ENCODE peak calls at places on chromosomes 13 and 19, in four cellular contexts. C is GM23248; L is CD4-positive, alpha-beta memory T cell; W is naive thymus-derived CD4-positive, alpha-beta T cell. T is an unnamed sample. For H3K4me1, the result is how much of the 10 kb centered on the place peaks cover.

GRCh38 chr19:34432797-34433196 is 4.6 kb downstream of the UBA2 start:
- DNase-seq in C (no peak), L (no peak), W (no peak), T (peak)

GRCh38 chr19:54949412-54949811 is 2.1 kb upstream of the NLRP7 start:
- DNase-seq in L (no peak), W (no peak), C (no peak), T (no peak)

GRCh38 chr19:294341-294818 is 3.2 kb upstream of the PLPP2 start:
- DNase-seq in C (peak), L (no peak), W (no peak), T (no peak)

GRCh38 chr19:34731019-34731829 is 2.8 kb upstream of the ZNF181 start:
- DNase-seq in C (no peak), L (no peak), W (no peak), T (peak)

GRCh38 chr19:38079926-38080380 is 144.1 kb downstream of the DPF1 start:
- DNase-seq in L (no peak), C (peak), W (no peak), T (no peak)

GRCh38 chr19:3132971-3133792 is 2.7 kb upstream of the GNA15 start:
- DNase-seq in C (peak), L (peak), W (peak), T (no peak)

GRCh38 chr13:102227696-102228095 is 174.2 kb downstream of the FGF14 start:
- DNase-seq in L (no peak), C (no peak), W (no peak), T (no peak)

GRCh38 chr19:16327501-16327900 is 2.9 kb downstream of the KLF2 start:
- DNase-seq in W (peak), C (peak), L (peak), T (no peak)

GRCh38 chr13:50589651-50590054 is 253.8 kb downstream of the DLEU7 start:
- DNase-seq in L (no peak), W (no peak), C (peak), T (no peak)

GRCh38 chr19:47013041-47013517 is 6.6 kb upstream of the NPAS1 start:
- DNase-seq in W (peak), L (peak), C (peak), T (peak)

GRCh38 chr19:18514800-18515682 is 6.8 kb downstream of the ELL start:
- DNase-seq in L (peak), W (no peak), C (peak), T (peak)

GRCh38 chr19:3544742-3545668 is 6.0 kb downstream of the TEKTIP1 start:
- DNase-seq in C (peak), W (peak), L (peak), T (peak)

GRCh38 chr13:49320975-49321374 is 73.2 kb downstream of the CDADC1 start:
- DNase-seq in C (no peak), L (no peak), W (no peak), T (no peak)

GRCh38 chr13:49322702-49323101 is 75.0 kb downstream of the CDADC1 start:
- DNase-seq in L (no peak), C (no peak), W (no peak), T (no peak)

GRCh38 chr13:49315756-49316481 is 68.2 kb downstream of the CDADC1 start:
- DNase-seq in W (no peak), L (no peak), C (no peak), T (no peak)

GRCh38 chr13:49323344-49323743 is 75.6 kb downstream of the CDADC1 start:
- DNase-seq in W (no peak), C (no peak), L (no peak), T (no peak)

DNA sequence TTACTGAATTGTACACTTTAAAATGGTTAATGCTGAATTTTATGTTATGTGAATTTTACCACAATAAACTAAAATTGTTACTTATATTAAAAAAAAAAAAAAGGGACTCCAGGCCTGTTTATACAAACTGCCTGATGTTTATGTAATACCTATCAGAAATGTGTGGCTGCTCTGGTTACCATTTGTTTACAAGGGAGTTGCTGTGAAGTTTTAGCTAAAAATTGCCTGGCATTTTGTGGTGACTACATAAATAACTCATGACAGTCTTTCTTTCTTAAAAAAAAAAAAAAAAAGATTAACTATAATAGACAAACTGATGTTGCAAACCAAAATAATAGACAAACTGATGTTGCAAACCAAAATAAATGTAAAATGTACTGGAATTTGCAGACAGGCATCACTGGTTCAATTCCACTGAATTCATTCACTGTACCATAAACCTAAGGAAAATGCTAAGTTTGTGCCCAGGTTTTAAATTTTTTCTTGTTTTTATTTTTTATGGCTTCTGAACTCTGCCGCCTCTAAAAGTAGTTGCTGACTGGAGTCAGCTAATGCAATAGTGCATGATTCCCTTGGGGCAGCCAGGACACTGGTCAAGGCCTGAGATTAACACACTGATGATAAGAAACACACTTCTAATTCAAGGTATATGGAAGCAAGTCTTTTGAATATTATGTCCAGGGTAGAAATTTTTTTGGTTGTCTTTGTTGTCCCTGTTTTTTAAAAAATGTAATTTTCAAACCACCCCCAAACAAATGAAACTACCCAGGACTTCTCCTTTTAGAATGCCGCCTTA is 72.0 kb downstream of the CDADC1 start:
- DNase-seq in C (peak), L (no peak), W (no peak), T (no peak)
- H3K27ac ChIP-seq in C (peak), L (no peak), W (no peak), T (no peak)

DNA sequence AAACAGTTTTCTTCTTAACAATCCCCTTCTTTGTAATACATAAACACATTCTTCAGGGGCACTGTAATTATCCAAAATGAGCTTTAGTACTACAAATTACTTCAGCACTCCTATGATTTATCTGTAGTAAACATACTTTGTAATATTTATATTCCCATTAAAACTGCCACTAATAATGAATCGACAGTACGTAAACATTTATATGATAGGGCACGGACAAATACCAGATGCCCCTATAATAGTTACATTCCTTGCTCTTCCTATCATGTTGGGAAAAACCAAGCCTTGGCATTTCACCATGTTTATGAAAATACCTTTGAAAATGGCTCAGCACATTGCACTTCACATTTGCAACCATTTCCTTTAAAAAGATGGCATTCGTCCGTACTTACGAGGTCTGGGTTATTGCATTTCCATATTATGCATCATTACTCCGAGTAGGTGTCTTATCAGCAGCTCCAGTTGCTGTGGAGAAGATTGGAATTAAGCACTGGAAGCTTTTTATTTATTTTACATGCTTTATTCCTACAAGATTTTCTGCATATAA is 1043.4 kb downstream of the DIAPH3 start:
- DNase-seq in C (no peak), L (no peak), W (no peak), T (no peak)
- H3K4me1 ChIP-seq in C (under half), L (under half), W (under half), T (under half)

DNA sequence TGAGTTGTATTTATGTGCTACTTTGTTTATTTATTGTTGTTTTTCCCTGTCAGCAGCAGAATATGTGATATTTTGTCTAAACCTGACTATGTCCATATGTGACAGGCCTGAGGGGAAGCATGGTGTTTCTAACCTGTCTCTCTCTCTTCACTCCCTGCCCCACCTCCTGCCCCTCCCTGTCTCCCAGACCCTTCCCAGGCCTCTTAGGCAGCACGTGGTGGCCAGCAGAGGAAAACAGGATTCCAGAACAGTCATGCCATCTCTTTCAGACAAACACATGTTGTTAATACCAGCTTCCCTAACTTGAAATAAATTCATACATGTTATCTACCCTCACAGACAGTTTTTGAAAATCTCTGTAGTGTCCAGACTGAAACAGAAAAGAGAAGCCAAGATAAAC is 31.0 kb upstream of the ATP11A start:
- DNase-seq in C (no peak), L (no peak), W (no peak), T (no peak)
- H3K27ac ChIP-seq in C (no peak), L (no peak), W (no peak), T (no peak)

GRCh38 chr19:41861098-41861768 is 1.2 kb downstream of the RPS19 start:
- DNase-seq in W (no peak), L (no peak), C (no peak), T (no peak)

GRCh38 chr19:41861846-41862245 is 1.8 kb downstream of the RPS19 start:
- DNase-seq in C (no peak), L (no peak), W (no peak), T (no peak)

GRCh38 chr19:41860419-41861097 is 503 bp downstream of the RPS19 start:
- DNase-seq in C (peak), W (no peak), L (no peak), T (no peak)

GRCh38 chr19:41859618-41860418 is at the start of gene RPS19:
- DNase-seq in L (peak), W (peak), C (peak), T (peak)

DNA sequence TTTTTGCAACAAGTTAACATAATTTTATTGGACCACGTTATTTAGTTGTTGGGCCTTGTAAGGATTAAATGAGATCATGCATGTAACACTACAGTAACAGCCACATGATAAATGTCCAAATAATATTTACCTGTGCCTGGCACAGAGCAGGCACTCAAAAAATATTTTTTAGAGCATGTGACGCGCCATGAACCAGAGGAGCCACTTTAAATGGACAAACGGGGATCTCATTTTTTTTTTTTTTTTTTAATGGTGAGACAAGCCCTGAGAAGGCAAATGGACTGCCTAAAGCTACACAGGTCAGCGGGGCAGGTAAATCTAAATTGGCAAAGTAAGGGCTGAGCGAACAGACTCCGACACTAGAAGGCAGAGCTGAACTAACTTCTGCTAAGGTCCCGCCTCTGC is 840 bp upstream of the RPS19 start:
- DNase-seq in C (no peak), W (no peak), L (no peak), T (no peak)
- H3K4me1 ChIP-seq in C (under half), W (under half), L (under half), T (under half)

GRCh38 chr13:27014406-27015359 is 156.9 kb downstream of the USP12 start:
- DNase-seq in C (no peak), L (no peak), W (no peak), T (no peak)

GRCh38 chr13:27020415-27020814 is 151.2 kb downstream of the USP12 start:
- DNase-seq in W (no peak), L (no peak), C (no peak), T (no peak)

GRCh38 chr13:27018882-27019281 is 152.7 kb downstream of the USP12 start:
- DNase-seq in W (no peak), C (no peak), L (no peak), T (no peak)

GRCh38 chr13:27018230-27018875 is 153.3 kb downstream of the USP12 start:
- DNase-seq in L (no peak), W (no peak), C (no peak), T (no peak)

DNA sequence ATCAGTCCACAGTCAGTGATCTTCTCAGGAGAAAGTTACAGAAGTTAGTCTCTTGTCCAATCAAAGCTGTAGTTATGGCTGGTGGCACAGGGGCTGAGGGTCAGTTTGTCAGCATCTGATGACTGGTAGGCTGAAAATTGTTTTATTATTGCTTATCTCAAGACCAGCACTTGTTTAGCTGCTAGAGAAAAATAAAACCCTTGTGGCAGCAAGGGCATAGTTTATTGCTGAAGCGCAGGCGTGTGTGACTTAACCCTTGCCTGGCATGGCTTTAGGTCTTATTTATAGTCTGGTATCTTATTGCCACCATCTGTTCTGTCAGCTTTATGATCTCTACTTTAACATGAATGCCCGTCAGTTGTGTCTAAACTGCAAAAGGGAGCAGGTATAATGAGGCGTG is 154.7 kb downstream of the USP12 start:
- DNase-seq in W (no peak), L (no peak), C (no peak), T (no peak)
- H3K27ac ChIP-seq in W (no peak), L (no peak), C (no peak), T (no peak)

GRCh38 chr13:27379126-27379525 is 45.3 kb upstream of the GTF3A start:
- DNase-seq in L (no peak), C (no peak), W (no peak), T (no peak)

GRCh38 chr13:27383104-27383921 is 41.1 kb upstream of the GTF3A start:
- DNase-seq in W (no peak), L (no peak), C (no peak), T (no peak)

GRCh38 chr13:27384285-27384684 is 40.1 kb upstream of the GTF3A start:
- DNase-seq in L (no peak), C (no peak), W (no peak), T (no peak)

GRCh38 chr13:27379694-27380596 is 44.5 kb upstream of the GTF3A start:
- DNase-seq in W (peak), C (peak), L (peak), T (peak)

DNA sequence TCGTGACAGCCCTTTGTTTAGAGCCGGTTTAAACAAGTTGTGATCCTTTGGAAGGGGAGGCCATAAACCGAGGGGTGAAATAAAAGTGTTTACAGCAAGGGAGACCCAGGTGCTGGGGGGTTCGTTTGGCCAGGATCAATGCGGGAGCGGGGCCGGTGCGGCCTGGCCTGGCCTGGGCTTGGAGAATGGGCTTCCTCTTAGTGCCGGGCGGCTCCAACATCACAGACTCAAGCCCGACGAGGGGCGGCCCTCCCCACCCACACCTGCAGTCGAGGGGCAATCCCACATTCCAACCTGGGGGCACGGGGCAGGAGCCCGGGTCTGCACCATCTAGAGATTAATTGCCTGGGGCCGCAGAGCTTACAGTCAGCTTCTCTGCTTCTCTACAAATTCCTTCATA is 42.8 kb upstream of the GTF3A start:
- DNase-seq in L (no peak), C (no peak), W (no peak), T (no peak)
- H3K4me1 ChIP-seq in L (under half), C (under half), W (under half), T (under half)

GRCh38 chr13:29924951-29925350 is 74.5 kb upstream of the UBL3 start:
- DNase-seq in L (no peak), C (no peak), W (no peak), T (no peak)
- H3K27ac ChIP-seq in L (no peak), C (peak), W (no peak), T (peak)

GRCh38 chr13:53138369-53139036 is 109.9 kb downstream of the OLFM4 start:
- DNase-seq in W (no peak), L (no peak), C (peak), T (peak)

GRCh38 chr13:53141336-53141735 is 112.7 kb downstream of the OLFM4 start:
- DNase-seq in W (no peak), L (no peak), C (no peak), T (no peak)

GRCh38 chr13:53136554-53136953 is 107.9 kb downstream of the OLFM4 start:
- DNase-seq in L (no peak), W (no peak), C (no peak), T (no peak)

GRCh38 chr13:53142301-53142700 is 113.7 kb downstream of the OLFM4 start:
- DNase-seq in W (no peak), L (no peak), C (no peak), T (no peak)

GRCh38 chr13:53137777-53138176 is 109.2 kb downstream of the OLFM4 start:
- DNase-seq in L (no peak), C (peak), W (no peak), T (no peak)
- H3K4me1 ChIP-seq in L (under half), C (under half), W (under half), T (under half)

GRCh38 chr19:9702186-9702585 is 27.3 kb upstream of the ZNF562 start:
- DNase-seq in C (no peak), W (no peak), L (no peak), T (no peak)

GRCh38 chr19:9705836-9706235 is 30.9 kb upstream of the ZNF562 start:
- DNase-seq in W (no peak), C (no peak), L (no peak), T (no peak)

DNA sequence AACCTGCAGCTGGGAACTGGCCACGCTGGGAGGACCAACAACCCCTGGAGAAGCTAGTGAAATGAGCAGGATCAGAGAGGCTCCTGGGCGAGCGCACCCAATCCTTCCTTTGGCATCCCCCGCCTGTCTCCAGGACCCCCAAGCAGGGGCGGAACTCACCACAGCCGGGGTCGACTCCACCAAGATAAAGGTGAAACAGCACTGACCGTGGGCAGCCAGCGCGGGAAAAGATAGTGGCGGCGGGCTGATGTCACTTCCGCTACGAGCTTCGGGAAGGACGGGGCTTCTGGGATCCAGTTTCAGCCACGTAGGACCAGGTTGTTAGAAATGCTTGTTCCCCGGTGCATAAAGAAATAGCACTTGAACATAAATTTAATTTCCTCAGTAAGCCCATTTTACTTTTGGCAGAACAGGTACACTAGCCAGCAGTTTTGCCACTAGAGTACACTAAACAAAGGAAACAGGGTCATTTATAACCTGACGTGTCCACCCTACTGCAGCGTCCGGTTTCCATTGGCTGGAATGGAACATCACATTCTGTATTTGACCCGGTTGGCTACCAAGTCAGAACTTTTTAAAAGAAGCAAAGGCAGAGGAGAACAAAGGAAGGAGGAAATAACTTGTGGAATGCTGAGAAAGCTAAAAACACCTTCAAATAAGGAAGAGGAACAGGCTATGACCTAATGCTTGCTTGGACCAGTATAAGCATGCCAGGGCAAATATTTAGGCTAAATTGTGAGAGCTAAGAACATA is 25.5 kb upstream of the ZNF562 start:
- DNase-seq in L (no peak), C (no peak), W (no peak), T (no peak)
- H3K27ac ChIP-seq in L (no peak), C (no peak), W (no peak), T (no peak)

T was measured in left ventricle myocardium inferior.